ENCODE peak calls at places on chromosomes 7 and 10, in six cellular contexts. V, G, H, A, I and R are unnamed samples.

GRCh38 chr10:101052285-101052684 is 9.5 kb upstream of the KAZALD1 start:
- DNase-seq in V (no peak), H (no peak), G (peak; percentile 74), I (no peak), A (no peak), R (no peak)

GRCh38 chr10:5565671-5566581 is 41.2 kb downstream of the CALML3 start:
- DNase-seq in G (peak; percentile 74), I (no peak), V (no peak), H (no peak), A (no peak), R (no peak)

GRCh38 chr7:43568529-43568928 is 14.4 kb upstream of the STK17A start:
- DNase-seq in G (peak; percentile 68), I (no peak), V (no peak), H (no peak), A (no peak), R (no peak)

GRCh38 chr7:106348231-106348630 is 63.4 kb upstream of the NAMPT start:
- DNase-seq in A (no peak), V (no peak), G (no peak), H (no peak), I (no peak), R (no peak)

GRCh38 chr7:132270517-132270916 is 305.8 kb downstream of the PLXNA4 start:
- DNase-seq in G (peak; percentile 5), V (no peak), H (no peak), A (no peak), I (no peak), R (no peak)

GRCh38 chr7:156178857-156179256 is 366.6 kb upstream of the SHH start:
- DNase-seq in A (no peak), H (no peak), V (no peak), I (no peak), G (no peak), R (no peak)

GRCh38 chr7:155800741-155801267 is 11.5 kb downstream of the SHH start:
- DNase-seq in G (no peak), A (no peak), V (no peak), H (no peak), I (no peak), R (no peak)

GRCh38 chr7:120332433-120332832 is 59.5 kb downstream of the KCND2 start:
- DNase-seq in G (no peak), V (no peak), H (no peak), A (no peak), I (no peak), R (no peak)

GRCh38 chr10:100341953-100342626 is 4.9 kb upstream of the SCD start:
- DNase-seq in V (no peak), H (no peak), I (peak; percentile 54), A (no peak), G (peak; percentile 68), R (no peak)

GRCh38 chr10:13439771-13440708 is 88.8 kb downstream of the BEND7 start:
- DNase-seq in V (peak; percentile 44), G (peak; percentile 33), A (no peak), H (no peak), I (peak; percentile 72), R (no peak)

GRCh38 chr7:101114492-101114891 is 12.4 kb upstream of the SERPINE1 start:
- DNase-seq in G (peak; percentile 75), V (no peak), I (no peak), H (no peak), A (no peak), R (no peak)

GRCh38 chr10:132708441-132708840 is 77.5 kb downstream of the NKX6-2 start:
- DNase-seq in V (no peak), G (no peak), A (no peak), H (no peak), I (no peak), R (no peak)